ENCODE peak calls at places on chromosomes 5 and 9, in nine cellular contexts. P, W, R, H, I, N, Y, C and K are unnamed samples.

GRCh38 chr5:34598177-34598794 is 57.8 kb upstream of the RAI14 start:
- DNase-seq in Y (peak), C (no peak), R (no peak), N (no peak), H (no peak), P (peak), I (no peak), W (peak), K (no peak)

GRCh38 chr9:77569335-77569734 is 78.8 kb downstream of the GNA14 start:
- DNase-seq in C (no peak), W (no peak), N (no peak), Y (no peak), I (no peak), R (no peak), H (no peak), P (no peak), K (no peak)

GRCh38 chr9:112046181-112046580 is 128.9 kb downstream of the SUSD1 start:
- DNase-seq in N (no peak), C (no peak), I (no peak), H (no peak), Y (no peak), R (no peak), P (no peak), W (peak), K (no peak)

GRCh38 chr5:79495311-79495710 is 18.6 kb downstream of the HOMER1 start:
- DNase-seq in P (no peak), I (no peak), W (peak), Y (no peak), C (no peak), H (no peak), N (no peak), R (no peak), K (no peak)

GRCh38 chr5:41539454-41539853 is 29.1 kb upstream of the PLCXD3 start:
- DNase-seq in H (no peak), N (no peak), R (no peak), C (no peak), I (no peak), W (no peak), Y (no peak), P (no peak), K (no peak)

GRCh38 chr5:92222449-92222848 is 839.3 kb upstream of the ARRDC3 start:
- DNase-seq in P (no peak), W (peak), Y (no peak), I (no peak), N (no peak), H (no peak), C (no peak), R (no peak), K (no peak)

GRCh38 chr9:125240649-125240999 is 519 bp downstream of the HSPA5 start:
- DNase-seq in P (no peak), I (peak), H (peak), Y (peak), W (no peak), N (peak), R (no peak), C (no peak), K (no peak)

GRCh38 chr5:176447538-176447981 is 625 bp upstream of the FAF2 start:
- DNase-seq in N (no peak), P (no peak), W (no peak), H (peak), I (no peak), C (no peak), Y (no peak), R (peak), K (no peak)

GRCh38 chr5:54785729-54786548 is 199.5 kb downstream of the ESM1 start:
- DNase-seq in Y (peak), C (peak), N (no peak), R (peak), W (peak), P (no peak), H (no peak), I (peak), K (no peak)

GRCh38 chr9:129336601-129337286 is 158.7 kb upstream of the IER5L start:
- DNase-seq in Y (no peak), C (peak), P (no peak), W (peak), N (no peak), H (peak), I (peak), R (no peak), K (no peak)

GRCh38 chr9:113649855-113650206 is 186.3 kb downstream of the RGS3 start:
- DNase-seq in I (no peak), N (no peak), C (no peak), H (no peak), W (no peak), R (no peak), P (no peak), Y (no peak), K (no peak)

GRCh38 chr9:5488616-5489015 is 21.7 kb upstream of the PDCD1LG2 start:
- DNase-seq in R (no peak), P (no peak), W (peak), I (no peak), Y (no peak), C (no peak), N (no peak), H (no peak), K (no peak)

GRCh38 chr5:150158170-150158949 is 2.7 kb upstream of the PDGFRB start:
- DNase-seq in W (peak), Y (no peak), I (no peak), H (peak), P (no peak), C (no peak), N (no peak), R (no peak), K (no peak)

GRCh38 chr5:18010053-18010452 is 375.8 kb downstream of the TAF11L14 start:
- DNase-seq in I (no peak), N (no peak), R (no peak), P (no peak), W (no peak), C (no peak), Y (no peak), H (no peak), K (no peak)

GRCh38 chr9:3946840-3947239 is 353.0 kb downstream of the GLIS3 start:
- DNase-seq in Y (no peak), H (no peak), C (no peak), P (no peak), W (no peak), I (no peak), N (no peak), R (no peak), K (no peak)

GRCh38 chr5:133925269-133925668 is 43.2 kb downstream of the C5orf15 start:
- DNase-seq in C (no peak), Y (no peak), R (no peak), W (no peak), H (no peak), I (no peak), N (no peak), P (no peak), K (no peak)

GRCh38 chr9:5621327-5621726 is 7.6 kb upstream of the RIC1 start:
- DNase-seq in W (peak), P (no peak), R (no peak), H (no peak), I (no peak), C (no peak), Y (no peak), N (no peak), K (no peak)

GRCh38 chr9:89553451-89554020 is 51.3 kb upstream of the GADD45G start:
- DNase-seq in I (peak), C (no peak), R (no peak), H (no peak), P (no peak), Y (no peak), W (no peak), N (no peak), K (no peak)

GRCh38 chr9:36897019-36897418 is 137.0 kb downstream of the PAX5 start:
- DNase-seq in Y (no peak), C (no peak), P (no peak), R (no peak), N (no peak), W (no peak), I (no peak), H (no peak), K (no peak)

GRCh38 chr5:41924872-41925554 is at the start of gene FBXO4:
- DNase-seq in I (peak), C (peak), Y (peak), P (peak), R (peak), N (peak), H (peak), W (peak), K (peak)

GRCh38 chr9:113960748-113961147 is 84.6 kb downstream of the ZNF618 start:
- DNase-seq in W (no peak), P (no peak), R (no peak), I (no peak), H (no peak), Y (no peak), N (no peak), C (no peak), K (no peak)

GRCh38 chr9:124725068-124725452 is 46.1 kb downstream of the NR6A1 start:
- DNase-seq in P (no peak), R (no peak), C (no peak), N (no peak), H (no peak), W (no peak), Y (no peak), I (no peak), K (no peak)

GRCh38 chr9:136441191-136441680 is 1.6 kb upstream of the INPP5E start:
- DNase-seq in P (no peak), I (no peak), R (no peak), C (no peak), W (peak), Y (no peak), N (no peak), H (no peak), K (no peak)

GRCh38 chr9:126781717-126782388 is 23.0 kb upstream of the ZBTB43 start:
- DNase-seq in Y (peak), R (peak), P (peak), W (peak), N (peak), I (peak), C (peak), H (peak), K (no peak)

GRCh38 chr5:54426209-54426608 is 29.3 kb upstream of the HSPB3 start:
- DNase-seq in P (no peak), I (no peak), H (no peak), C (no peak), R (no peak), Y (no peak), N (no peak), W (no peak), K (no peak)

GRCh38 chr5:40394715-40395114 is 285.0 kb upstream of the PTGER4 start:
- DNase-seq in I (no peak), R (no peak), C (no peak), Y (no peak), P (no peak), N (no peak), W (no peak), H (no peak), K (no peak)

GRCh38 chr9:72476617-72477375 is 44.6 kb upstream of the TMC1 start:
- DNase-seq in H (no peak), R (no peak), P (no peak), W (peak), C (no peak), N (no peak), Y (no peak), I (no peak), K (no peak)

GRCh38 chr5:156589859-156590216 is 260.3 kb upstream of the PPP1R2B start:
- DNase-seq in W (no peak), Y (no peak), N (no peak), R (no peak), H (no peak), C (no peak), P (no peak), I (no peak), K (no peak)

GRCh38 chr5:132008163-132008473 is 3.3 kb downstream of the ACSL6 start:
- DNase-seq in W (no peak), I (no peak), Y (no peak), P (no peak), C (peak), N (no peak), R (no peak), H (no peak), K (peak)

GRCh38 chr5:127957183-127957582 is 126.4 kb upstream of the SLC12A2 start:
- DNase-seq in I (no peak), P (peak), Y (no peak), C (no peak), W (peak), H (peak), R (no peak), N (peak), K (no peak)

GRCh38 chr5:109563692-109564091 is 126.0 kb upstream of the MAN2A1 start:
- DNase-seq in I (no peak), P (no peak), Y (no peak), W (no peak), R (no peak), N (no peak), C (no peak), H (no peak), K (no peak)

GRCh38 chr5:31194892-31195291 is 1.4 kb downstream of the CDH6 start:
- DNase-seq in H (no peak), Y (no peak), C (no peak), W (peak), N (no peak), I (no peak), P (no peak), R (no peak), K (no peak)

GRCh38 chr9:75993434-75993833 is 103.0 kb downstream of the PCSK5 start:
- DNase-seq in Y (no peak), C (no peak), N (no peak), I (no peak), H (no peak), P (no peak), R (no peak), W (peak), K (no peak)

GRCh38 chr5:168072665-168073064 is 218.8 kb upstream of the WWC1 start:
- DNase-seq in P (no peak), H (no peak), C (no peak), N (no peak), R (no peak), Y (no peak), I (no peak), W (no peak), K (no peak)

GRCh38 chr5:168075387-168075786 is 216.1 kb upstream of the WWC1 start:
- DNase-seq in I (no peak), W (no peak), Y (no peak), R (no peak), N (no peak), C (no peak), H (no peak), P (no peak), K (no peak)

GRCh38 chr5:168073991-168074800 is 217.2 kb upstream of the WWC1 start:
- DNase-seq in Y (no peak), P (no peak), H (no peak), C (no peak), R (no peak), N (no peak), I (no peak), W (no peak), K (no peak)

GRCh38 chr5:168073311-168073710 is 218.1 kb upstream of the WWC1 start:
- DNase-seq in H (no peak), N (no peak), I (no peak), C (no peak), R (no peak), P (no peak), Y (no peak), W (no peak), K (no peak)

DNA sequence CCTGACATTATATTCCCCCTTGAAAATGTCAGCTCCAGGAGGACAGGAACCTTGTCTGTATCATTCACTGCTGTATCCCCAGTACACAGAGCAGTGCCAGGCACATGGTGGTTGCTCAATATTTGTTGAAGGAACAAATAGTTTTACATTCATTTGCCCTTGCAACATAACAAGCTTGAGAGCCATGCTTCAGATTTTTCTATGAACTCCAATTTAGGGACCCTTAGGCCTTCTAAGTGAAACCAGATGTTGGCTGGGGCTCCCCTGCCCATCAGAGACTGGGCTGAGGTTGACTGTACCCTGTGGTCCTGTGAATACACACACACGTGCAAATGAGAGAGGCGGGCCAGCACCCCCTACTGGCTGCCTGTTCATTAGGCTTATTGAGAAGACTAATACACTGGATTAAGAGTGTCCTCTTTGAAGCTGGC is 214.9 kb upstream of the WWC1 start:
- DNase-seq in N (no peak), Y (peak), H (peak), R (no peak), P (peak), C (peak), W (peak), I (no peak), K (no peak)
- TF ChIP-seq CTCF in N (peak), Y (peak), H (peak), R (no peak), P (peak), C (peak), W (peak), I (no peak), K (peak)

GRCh38 chr5:76818844-76819831 is at the start of gene F2RL1:
- DNase-seq in C (peak), N (peak), W (peak), P (no peak), H (peak), I (peak), Y (no peak), R (no peak), K (no peak)

GRCh38 chr5:76819851-76820280 is 1.0 kb downstream of the F2RL1 start:
- DNase-seq in C (peak), N (peak), Y (no peak), P (no peak), W (no peak), H (no peak), R (no peak), I (no peak), K (no peak)

GRCh38 chr5:76813982-76814562 is 4.8 kb upstream of the F2RL1 start:
- DNase-seq in N (no peak), C (no peak), H (no peak), Y (no peak), P (peak), I (no peak), W (peak), R (no peak), K (no peak)

GRCh38 chr5:76820491-76820890 is 1.7 kb downstream of the F2RL1 start:
- DNase-seq in C (no peak), H (no peak), R (no peak), N (no peak), W (no peak), I (no peak), Y (no peak), P (no peak), K (no peak)

DNA sequence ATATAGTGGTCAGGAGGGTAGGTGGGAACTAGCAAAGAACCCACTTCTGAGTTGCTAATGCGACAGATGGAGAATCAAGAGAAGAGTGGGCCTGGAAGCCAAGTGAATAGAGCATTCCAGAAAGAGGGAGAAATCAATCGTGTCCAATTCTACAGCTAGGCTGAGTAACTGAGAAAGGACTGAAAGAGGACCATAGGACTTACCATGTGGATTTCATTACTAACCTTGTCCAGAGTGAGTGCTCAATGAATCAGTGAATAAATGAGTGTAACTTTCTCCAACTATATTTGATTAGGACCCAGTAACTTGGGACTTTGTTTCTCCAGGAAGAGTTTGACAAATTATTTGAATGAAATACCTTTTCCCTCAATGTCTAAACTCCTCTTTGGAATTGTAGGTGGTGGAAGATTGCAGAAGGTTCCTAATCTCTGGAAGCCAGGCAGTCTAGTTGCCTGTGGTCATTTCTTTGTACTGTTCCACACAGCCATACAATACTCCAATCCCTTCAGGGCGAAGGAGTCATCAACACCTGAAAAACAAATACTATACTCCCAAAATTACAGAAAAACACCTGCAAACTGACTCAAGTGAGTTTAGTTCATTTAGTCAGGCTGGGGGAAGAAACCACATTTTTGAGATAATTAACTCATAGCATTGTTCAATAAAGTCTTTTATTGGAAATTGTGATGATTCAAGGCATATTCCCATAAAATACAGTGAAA is 2.6 kb upstream of the F2RL1 start:
- DNase-seq in W (no peak), Y (no peak), R (no peak), P (no peak), H (no peak), N (no peak), C (no peak), I (no peak), K (no peak)
- TF ChIP-seq CTCF in W (no peak), Y (no peak), R (no peak), P (no peak), H (no peak), N (no peak), C (no peak), I (no peak), K (no peak)

GRCh38 chr5:105752801-105753200 is 1917.9 kb downstream of the EFNA5 start:
- DNase-seq in C (no peak), W (peak), H (no peak), N (no peak), Y (no peak), P (no peak), R (no peak), I (no peak), K (no peak)
- TF ChIP-seq CTCF in C (no peak), W (no peak), H (no peak), N (no peak), Y (no peak), P (no peak), R (no peak), I (no peak), K (no peak)

GRCh38 chr5:81748556-81748955 is 2.3 kb downstream of the SSBP2 start:
- DNase-seq in H (no peak), C (no peak), W (no peak), N (no peak), R (no peak), Y (no peak), I (no peak), P (no peak), K (no peak)
- TF ChIP-seq CTCF in H (no peak), C (no peak), W (no peak), N (no peak), R (no peak), Y (no peak), I (no peak), P (no peak), K (peak)

GRCh38 chr9:117622347-117622746 is 81.9 kb upstream of the TLR4 start:
- DNase-seq in R (no peak), C (no peak), I (no peak), H (no peak), W (no peak), Y (no peak), N (no peak), P (no peak), K (no peak)
- TF ChIP-seq CTCF in R (no peak), C (no peak), I (no peak), H (no peak), W (no peak), Y (no peak), N (peak), P (no peak), K (peak)

GRCh38 chr9:135079018-135079417 is 8.4 kb upstream of the OLFM1 start:
- DNase-seq in P (no peak), W (no peak), H (peak), I (no peak), N (no peak), C (no peak), R (no peak), Y (no peak), K (no peak)

GRCh38 chr9:135080286-135081263 is 6.9 kb upstream of the OLFM1 start:
- DNase-seq in P (no peak), I (no peak), C (peak), R (peak), Y (no peak), W (no peak), N (peak), H (peak), K (peak)

GRCh38 chr9:135081264-135081660 is 6.2 kb upstream of the OLFM1 start:
- DNase-seq in P (no peak), W (no peak), Y (no peak), R (no peak), C (peak), H (peak), N (peak), I (no peak), K (peak)

GRCh38 chr9:135078361-135078821 is 9.1 kb upstream of the OLFM1 start:
- DNase-seq in R (peak), I (no peak), P (no peak), W (no peak), C (no peak), N (peak), Y (no peak), H (peak), K (no peak)

GRCh38 chr9:135079676-135080075 is 7.8 kb upstream of the OLFM1 start:
- DNase-seq in R (peak), I (no peak), H (peak), Y (no peak), C (no peak), P (no peak), N (peak), W (no peak), K (no peak)
- TF ChIP-seq CTCF in R (no peak), I (no peak), H (no peak), Y (no peak), C (no peak), P (no peak), N (no peak), W (no peak), K (no peak)

GRCh38 chr9:104025945-104026344 is 68.2 kb upstream of the SMC2 start:
- DNase-seq in W (peak), Y (no peak), H (no peak), R (no peak), N (no peak), I (no peak), P (no peak), C (no peak), K (no peak)
- TF ChIP-seq CTCF in W (peak), Y (no peak), H (no peak), R (no peak), N (no peak), I (no peak), P (no peak), C (no peak), K (peak)